ENCODE peak calls at places on chromosome 22, in nine cellular contexts. One of them, this sample, is unnamed.

GRCh38 chr22:36362819-36363377 is 24.9 kb downstream of the MYH9 start:
- DNase-seq in fibroblast of villous mesenchyme: no peak
- DNase-seq in fibroblast of mammary gland: peak
- DNase-seq in kidney glomerular epithelial cell: peak
- DNase-seq in germinal center: no peak
- DNase-seq in cardiac septum: no peak
- DNase-seq in BJ: no peak
- DNase-seq in T-helper 9 cell: no peak
- DNase-seq in stimulated activated CD8-positive, alpha-beta memory T cell treated with anti-CD3 and anti-CD28 coated beads, Interleukin-15, amount 100 ng/mL, for 1 hour: no peak
- DNase-seq in this sample: no peak

GRCh38 chr22:39356464-39356863 is 6.7 kb downstream of the SYNGR1 start:
- DNase-seq in stimulated activated CD8-positive, alpha-beta memory T cell treated with anti-CD3 and anti-CD28 coated beads, Interleukin-15, amount 100 ng/mL, for 1 hour: no peak
- DNase-seq in T-helper 9 cell: no peak
- DNase-seq in germinal center: no peak
- DNase-seq in fibroblast of villous mesenchyme: no peak
- DNase-seq in kidney glomerular epithelial cell: no peak
- DNase-seq in cardiac septum: no peak
- DNase-seq in BJ: no peak
- DNase-seq in fibroblast of mammary gland: no peak
- DNase-seq in this sample: no peak

GRCh38 chr22:23083315-23084021 is 13.1 kb downstream of the GNAZ start:
- DNase-seq in cardiac septum: no peak
- DNase-seq in kidney glomerular epithelial cell: no peak
- DNase-seq in T-helper 9 cell: no peak
- DNase-seq in germinal center: no peak
- DNase-seq in fibroblast of mammary gland: no peak
- DNase-seq in stimulated activated CD8-positive, alpha-beta memory T cell treated with anti-CD3 and anti-CD28 coated beads, Interleukin-15, amount 100 ng/mL, for 1 hour: no peak
- DNase-seq in BJ: no peak
- DNase-seq in fibroblast of villous mesenchyme: no peak
- DNase-seq in this sample: no peak

GRCh38 chr22:23579870-23580585 is at the start of gene IGLL1:
- DNase-seq in kidney glomerular epithelial cell: no peak
- DNase-seq in T-helper 9 cell: no peak
- DNase-seq in germinal center: no peak
- DNase-seq in BJ: no peak
- DNase-seq in stimulated activated CD8-positive, alpha-beta memory T cell treated with anti-CD3 and anti-CD28 coated beads, Interleukin-15, amount 100 ng/mL, for 1 hour: no peak
- DNase-seq in fibroblast of villous mesenchyme: no peak
- DNase-seq in cardiac septum: no peak
- DNase-seq in fibroblast of mammary gland: no peak
- DNase-seq in this sample: no peak

GRCh38 chr22:20002661-20003060 is 14.0 kb downstream of the ARVCF start:
- DNase-seq in cardiac septum: no peak
- DNase-seq in fibroblast of villous mesenchyme: no peak
- DNase-seq in stimulated activated CD8-positive, alpha-beta memory T cell treated with anti-CD3 and anti-CD28 coated beads, Interleukin-15, amount 100 ng/mL, for 1 hour: no peak
- DNase-seq in germinal center: no peak
- DNase-seq in BJ: no peak
- DNase-seq in T-helper 9 cell: no peak
- DNase-seq in fibroblast of mammary gland: no peak
- DNase-seq in kidney glomerular epithelial cell: no peak
- DNase-seq in this sample: no peak

GRCh38 chr22:41250127-41250526 is 9.4 kb upstream of the CHADL start:
- DNase-seq in fibroblast of villous mesenchyme: no peak
- DNase-seq in germinal center: no peak
- DNase-seq in kidney glomerular epithelial cell: no peak
- DNase-seq in BJ: no peak
- DNase-seq in stimulated activated CD8-positive, alpha-beta memory T cell treated with anti-CD3 and anti-CD28 coated beads, Interleukin-15, amount 100 ng/mL, for 1 hour: no peak
- DNase-seq in fibroblast of mammary gland: no peak
- DNase-seq in T-helper 9 cell: no peak
- DNase-seq in cardiac septum: no peak
- DNase-seq in this sample: no peak

GRCh38 chr22:40498454-40499186 is 128.2 kb downstream of the SGSM3 start:
- DNase-seq in germinal center: no peak
- DNase-seq in fibroblast of mammary gland: peak
- DNase-seq in BJ: peak
- DNase-seq in cardiac septum: no peak
- DNase-seq in kidney glomerular epithelial cell: peak
- DNase-seq in stimulated activated CD8-positive, alpha-beta memory T cell treated with anti-CD3 and anti-CD28 coated beads, Interleukin-15, amount 100 ng/mL, for 1 hour: no peak
- DNase-seq in T-helper 9 cell: no peak
- DNase-seq in fibroblast of villous mesenchyme: peak
- DNase-seq in this sample: no peak

GRCh38 chr22:21677606-21678443 is 12.0 kb downstream of the PPIL2 start:
- DNase-seq in stimulated activated CD8-positive, alpha-beta memory T cell treated with anti-CD3 and anti-CD28 coated beads, Interleukin-15, amount 100 ng/mL, for 1 hour: no peak
- DNase-seq in germinal center: no peak
- DNase-seq in fibroblast of villous mesenchyme: no peak
- DNase-seq in BJ: no peak
- DNase-seq in kidney glomerular epithelial cell: no peak
- DNase-seq in fibroblast of mammary gland: no peak
- DNase-seq in cardiac septum: no peak
- DNase-seq in T-helper 9 cell: no peak
- DNase-seq in this sample: no peak

GRCh38 chr22:23526588-23527315 is 53.3 kb downstream of the IGLL1 start:
- DNase-seq in fibroblast of mammary gland: no peak
- DNase-seq in T-helper 9 cell: no peak
- DNase-seq in stimulated activated CD8-positive, alpha-beta memory T cell treated with anti-CD3 and anti-CD28 coated beads, Interleukin-15, amount 100 ng/mL, for 1 hour: no peak
- DNase-seq in germinal center: no peak
- DNase-seq in cardiac septum: peak
- DNase-seq in kidney glomerular epithelial cell: no peak
- DNase-seq in BJ: no peak
- DNase-seq in fibroblast of villous mesenchyme: no peak
- DNase-seq in this sample: no peak

GRCh38 chr22:37563153-37564081 is 3.1 kb downstream of the CDC42EP1 start:
- DNase-seq in germinal center: no peak
- DNase-seq in fibroblast of villous mesenchyme: peak
- DNase-seq in fibroblast of mammary gland: peak
- DNase-seq in cardiac septum: no peak
- DNase-seq in stimulated activated CD8-positive, alpha-beta memory T cell treated with anti-CD3 and anti-CD28 coated beads, Interleukin-15, amount 100 ng/mL, for 1 hour: no peak
- DNase-seq in T-helper 9 cell: no peak
- DNase-seq in BJ: peak
- DNase-seq in kidney glomerular epithelial cell: peak
- DNase-seq in this sample: peak

GRCh38 chr22:32539631-32540449 is 65.2 kb downstream of the FBXO7 start:
- DNase-seq in fibroblast of villous mesenchyme: peak
- DNase-seq in BJ: no peak
- DNase-seq in fibroblast of mammary gland: no peak
- DNase-seq in cardiac septum: peak
- DNase-seq in kidney glomerular epithelial cell: no peak
- DNase-seq in stimulated activated CD8-positive, alpha-beta memory T cell treated with anti-CD3 and anti-CD28 coated beads, Interleukin-15, amount 100 ng/mL, for 1 hour: no peak
- DNase-seq in T-helper 9 cell: no peak
- DNase-seq in germinal center: no peak
- DNase-seq in this sample: no peak

GRCh38 chr22:27207907-27208306 is 550.5 kb downstream of the MIAT start:
- DNase-seq in BJ: no peak
- DNase-seq in germinal center: no peak
- DNase-seq in T-helper 9 cell: no peak
- DNase-seq in stimulated activated CD8-positive, alpha-beta memory T cell treated with anti-CD3 and anti-CD28 coated beads, Interleukin-15, amount 100 ng/mL, for 1 hour: no peak
- DNase-seq in cardiac septum: no peak
- DNase-seq in kidney glomerular epithelial cell: peak
- DNase-seq in fibroblast of villous mesenchyme: peak
- DNase-seq in fibroblast of mammary gland: peak
- DNase-seq in this sample: peak

GRCh38 chr22:48600171-48600570 is 1227.5 kb downstream of the BRD1 start:
- DNase-seq in kidney glomerular epithelial cell: no peak
- DNase-seq in BJ: no peak
- DNase-seq in T-helper 9 cell: no peak
- DNase-seq in stimulated activated CD8-positive, alpha-beta memory T cell treated with anti-CD3 and anti-CD28 coated beads, Interleukin-15, amount 100 ng/mL, for 1 hour: no peak
- DNase-seq in cardiac septum: no peak
- DNase-seq in fibroblast of mammary gland: no peak
- DNase-seq in fibroblast of villous mesenchyme: no peak
- DNase-seq in germinal center: no peak
- DNase-seq in this sample: no peak

GRCh38 chr22:20987375-20987774 is 5.3 kb downstream of the LZTR1 start:
- DNase-seq in T-helper 9 cell: no peak
- DNase-seq in BJ: no peak
- DNase-seq in stimulated activated CD8-positive, alpha-beta memory T cell treated with anti-CD3 and anti-CD28 coated beads, Interleukin-15, amount 100 ng/mL, for 1 hour: no peak
- DNase-seq in fibroblast of villous mesenchyme: no peak
- DNase-seq in germinal center: no peak
- DNase-seq in kidney glomerular epithelial cell: no peak
- DNase-seq in cardiac septum: no peak
- DNase-seq in fibroblast of mammary gland: no peak
- DNase-seq in this sample: no peak